ENCODE peak calls at places on chromosome 11, in six cellular contexts. Y, M, V, I, Z and E are unnamed samples. For H3K4me1, the result is how much of the 10 kb centered on the place peaks cover.

GRCh38 chr11:116641561-116642045 is 131.2 kb downstream of the BUD13 start:
- DNase-seq in Y (peak), M (no peak), V (peak), I (no peak), Z (peak), E (no peak)

GRCh38 chr11:134667175-134667500 is 255.1 kb upstream of the B3GAT1 start:
- DNase-seq in Y (no peak), M (no peak), V (no peak), I (no peak), Z (no peak), E (no peak)

GRCh38 chr11:68546555-68546954 is 86.0 kb downstream of the PPP6R3 start:
- DNase-seq in Y (no peak), M (no peak), V (peak), I (no peak), Z (no peak), E (no peak)

GRCh38 chr11:112694813-112695212 is 266.4 kb upstream of the NCAM1 start:
- DNase-seq in Y (no peak), M (no peak), V (peak), I (no peak), Z (no peak), E (no peak)

GRCh38 chr11:29782447-29782846 is 234.4 kb downstream of the KCNA4 start:
- DNase-seq in Y (no peak), M (no peak), V (no peak), I (no peak), Z (no peak), E (peak)

GRCh38 chr11:57288771-57289579 is 35.8 kb downstream of the TNKS1BP1 start:
- DNase-seq in Y (no peak), M (no peak), V (no peak), I (no peak), Z (no peak), E (no peak)

GRCh38 chr11:120134106-120134930 is 3.6 kb downstream of the TRIM29 start:
- DNase-seq in Y (peak), M (peak), V (no peak), I (no peak), Z (peak), E (no peak)

GRCh38 chr11:22859756-22860155 is 518 bp downstream of the CCDC179 start:
- DNase-seq in Y (no peak), M (no peak), V (no peak), I (no peak), Z (no peak), E (no peak)

GRCh38 chr11:48049036-48049435 is 68.7 kb downstream of the PTPRJ start:
- DNase-seq in Y (no peak), M (peak), V (no peak), I (no peak), Z (no peak), E (no peak)

GRCh38 chr11:66371627-66372415 is at the start of gene SLC29A2:
- DNase-seq in Y (peak), M (peak), V (peak), I (no peak), Z (no peak), E (no peak)

GRCh38 chr11:121591405-121592033 is 138.8 kb upstream of the SORL1-AS1 start:
- DNase-seq in Y (peak), M (no peak), V (peak), I (peak), Z (peak), E (peak)

GRCh38 chr11:13663631-13664071 is 4.8 kb upstream of the FAR1 start:
- DNase-seq in Y (no peak), M (no peak), V (no peak), I (no peak), Z (no peak), E (no peak)

GRCh38 chr11:123187221-123187620 is 7.8 kb downstream of the CLMP start:
- DNase-seq in Y (no peak), M (no peak), V (no peak), I (no peak), Z (no peak), E (no peak)

GRCh38 chr11:88353386-88353785 is 15.8 kb upstream of the CTSC start:
- DNase-seq in Y (no peak), M (no peak), V (no peak), I (no peak), Z (no peak), E (no peak)

GRCh38 chr11:126815111-126815510 is 185.5 kb downstream of the KIRREL3 start:
- DNase-seq in Y (no peak), M (no peak), V (no peak), I (no peak), Z (no peak), E (no peak)

GRCh38 chr11:83680351-83680750 is 394.2 kb upstream of the CCDC90B start:
- DNase-seq in Y (no peak), M (no peak), V (no peak), I (no peak), Z (no peak), E (no peak)

GRCh38 chr11:122686106-122686505 is 30.6 kb downstream of the UBASH3B start:
- DNase-seq in Y (no peak), M (no peak), V (no peak), I (no peak), Z (no peak), E (no peak)

GRCh38 chr11:70742553-70743291 is 344.4 kb downstream of the CTTN start:
- DNase-seq in Y (peak), M (no peak), V (no peak), I (no peak), Z (no peak), E (no peak)

GRCh38 chr11:680476-680875 is 14.5 kb downstream of the DEAF1 start:
- DNase-seq in Y (no peak), M (peak), V (no peak), I (no peak), Z (no peak), E (no peak)

GRCh38 chr11:127000291-127000968 is at the start of gene KIRREL3:
- DNase-seq in Y (no peak), M (no peak), V (peak), I (no peak), Z (no peak), E (no peak)

GRCh38 chr11:32916994-32917393 is 24.4 kb downstream of the QSER1 start:
- DNase-seq in Y (no peak), M (no peak), V (no peak), I (no peak), Z (no peak), E (no peak)

GRCh38 chr11:3160252-3161031 is 4.7 kb downstream of the OSBPL5 start:
- DNase-seq in Y (peak), M (peak), V (no peak), I (peak), Z (peak), E (peak)

GRCh38 chr11:46106530-46107407 is 14.5 kb downstream of the PHF21A start:
- DNase-seq in Y (no peak), M (no peak), V (no peak), I (no peak), Z (no peak), E (no peak)

GRCh38 chr11:21289686-21290085 is 620.3 kb downstream of the NELL1 start:
- DNase-seq in Y (no peak), M (no peak), V (no peak), I (no peak), Z (no peak), E (no peak)

GRCh38 chr11:67572747-67573419 is 10.7 kb upstream of the GSTP1 start:
- DNase-seq in Y (peak), M (peak), V (peak), I (peak), Z (no peak), E (no peak)

GRCh38 chr11:79950741-79951140 is 509.9 kb upstream of the TENM4 start:
- DNase-seq in Y (no peak), M (no peak), V (no peak), I (no peak), Z (no peak), E (no peak)

GRCh38 chr11:16791494-16791961 is 53.1 kb downstream of the C11orf58 start:
- DNase-seq in Y (no peak), M (peak), V (peak), I (peak), Z (no peak), E (no peak)

GRCh38 chr11:14566331-14567063 is 46.3 kb upstream of the PSMA1 start:
- DNase-seq in Y (no peak), M (no peak), V (no peak), I (no peak), Z (no peak), E (no peak)

GRCh38 chr11:77525455-77526091 is 51.7 kb upstream of the PAK1 start:
- DNase-seq in Y (no peak), M (no peak), V (no peak), I (no peak), Z (no peak), E (no peak)

GRCh38 chr11:86620796-86621575 is 51.4 kb downstream of the ME3 start:
- DNase-seq in Y (no peak), M (no peak), V (no peak), I (peak), Z (no peak), E (no peak)

GRCh38 chr11:43583548-43583947 is 97.0 kb upstream of the HSD17B12 start:
- DNase-seq in Y (no peak), M (no peak), V (no peak), I (no peak), Z (no peak), E (no peak)

GRCh38 chr11:13495929-13496328 is at the start of gene PTH:
- DNase-seq in Y (no peak), M (no peak), V (no peak), I (no peak), Z (no peak), E (no peak)

GRCh38 chr11:17298302-17298701 is 21.8 kb downstream of the NUCB2 start:
- DNase-seq in Y (no peak), M (no peak), V (no peak), I (no peak), Z (no peak), E (no peak)

GRCh38 chr11:79471071-79471470 is 30.2 kb upstream of the TENM4 start:
- DNase-seq in Y (no peak), M (no peak), V (no peak), I (no peak), Z (no peak), E (no peak)

GRCh38 chr11:66363805-66364535 is 7.6 kb downstream of the SLC29A2 start:
- DNase-seq in Y (peak), M (peak), V (peak), I (no peak), Z (no peak), E (no peak)

GRCh38 chr11:18393581-18394299 is 623 bp upstream of the LDHA start:
- DNase-seq in Y (no peak), M (peak), V (no peak), I (peak), Z (peak), E (no peak)

GRCh38 chr11:46377266-46377665 is 4.2 kb upstream of the MDK start:
- DNase-seq in Y (no peak), M (no peak), V (no peak), I (no peak), Z (no peak), E (no peak)

GRCh38 chr11:7524831-7525230 is 11.0 kb downstream of the PPFIBP2 start:
- DNase-seq in Y (no peak), M (no peak), V (no peak), I (no peak), Z (no peak), E (no peak)

GRCh38 chr11:111499483-111499882 is 12.7 kb downstream of the BTG4 start:
- DNase-seq in Y (no peak), M (no peak), V (no peak), I (no peak), Z (no peak), E (no peak)

DNA sequence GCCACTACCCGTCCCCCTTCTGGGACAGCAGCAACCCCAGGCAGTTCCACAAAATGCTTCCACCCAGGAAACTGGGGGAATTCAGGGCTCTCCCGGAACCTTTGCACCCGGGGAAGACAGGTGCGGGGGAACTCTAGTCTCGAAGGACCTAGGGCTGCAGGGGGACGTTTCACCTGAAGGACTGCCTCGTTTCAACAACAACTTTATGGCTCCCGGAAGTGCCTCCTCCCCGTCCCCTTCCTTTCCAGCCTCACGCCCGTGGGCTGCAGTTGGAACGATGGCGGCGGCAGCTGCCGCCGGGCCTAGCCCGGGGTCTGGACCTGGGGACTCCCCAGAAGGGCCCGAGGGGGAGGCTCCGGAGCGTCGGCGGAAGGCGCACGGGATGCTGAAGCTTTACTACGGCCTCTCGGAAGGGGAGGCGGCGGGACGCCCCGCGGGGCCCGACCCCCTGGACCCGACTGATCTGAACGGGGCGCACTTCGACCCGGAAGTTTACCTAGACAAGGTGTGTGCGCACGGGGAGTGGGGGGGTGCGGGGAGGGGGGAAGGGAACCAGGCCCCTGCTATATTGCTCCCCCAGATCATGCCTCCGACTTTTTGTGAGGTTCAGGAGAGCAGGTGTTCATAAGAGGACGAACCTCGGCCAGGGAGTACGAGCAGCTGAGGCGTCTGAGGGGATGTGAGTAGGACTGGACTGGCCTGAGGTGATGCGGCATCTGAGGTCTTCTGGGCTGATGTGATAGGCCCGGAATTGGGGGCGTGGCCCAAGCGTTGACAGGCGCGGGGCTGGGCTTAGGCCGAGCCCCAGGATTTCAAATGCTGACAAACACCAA is at the start of gene VPS51:
- DNase-seq in Y (peak), M (peak), V (peak), I (peak), Z (peak), E (peak)
- TF ChIP-seq POLR2A in Y (no peak), M (peak), V (peak), I (no peak), Z (peak), E (peak)

GRCh38 chr11:118569670-118570069 is 2.5 kb upstream of the ARCN1 start:
- DNase-seq in Y (no peak), M (no peak), V (no peak), I (no peak), Z (no peak), E (no peak)

GRCh38 chr11:118560806-118561205 is 4.9 kb downstream of the IFT46 start:
- DNase-seq in Y (no peak), M (no peak), V (no peak), I (no peak), Z (no peak), E (no peak)

GRCh38 chr11:118570787-118571186 is 1.4 kb upstream of the ARCN1 start:
- DNase-seq in Y (no peak), M (no peak), V (no peak), I (no peak), Z (no peak), E (no peak)

DNA sequence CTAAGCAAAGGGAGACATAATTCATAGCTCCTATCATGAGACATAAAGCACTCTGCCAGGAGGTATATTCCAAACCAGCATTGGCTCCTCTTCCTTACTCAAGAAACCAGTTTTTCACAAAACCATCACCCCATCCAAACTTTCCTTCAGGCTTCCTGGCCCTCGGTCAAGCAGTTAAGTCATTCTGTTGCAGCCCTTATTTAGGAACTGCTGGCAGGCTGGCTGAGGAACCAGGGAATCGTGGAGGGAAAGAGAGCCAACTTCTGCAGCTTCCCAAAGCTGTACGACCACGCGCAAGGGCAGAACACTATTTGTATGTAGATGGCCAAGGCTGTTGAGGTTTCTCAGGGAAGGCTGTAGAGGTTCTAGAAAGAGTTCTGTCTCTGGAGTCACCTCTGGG is 669 bp downstream of the IFT46 start:
- DNase-seq in Y (no peak), M (no peak), V (no peak), I (no peak), Z (no peak), E (peak)
- H3K4me3 ChIP-seq in Y (peak), M (peak), V (peak), I (peak), Z (peak), E (peak)

GRCh38 chr11:69624293-69624692 is 16.7 kb upstream of the CCND1 start:
- DNase-seq in Y (no peak), M (no peak), V (no peak), I (no peak), Z (no peak), E (no peak)
- H3K4me1 ChIP-seq in Y (under half), M (under half), V (under half), I (under half), Z (under half), E (under half)

GRCh38 chr11:64231536-64231935 is 1.2 kb downstream of the DNAJC4 start:
- DNase-seq in Y (no peak), M (no peak), V (no peak), I (no peak), Z (peak), E (peak)

GRCh38 chr11:64234840-64235379 is 526 bp downstream of the VEGFB start:
- DNase-seq in Y (peak), M (peak), V (no peak), I (no peak), Z (peak), E (no peak)

GRCh38 chr11:64232182-64233018 is 2.0 kb upstream of the VEGFB start:
- DNase-seq in Y (no peak), M (peak), V (no peak), I (no peak), Z (peak), E (no peak)

GRCh38 chr11:64235427-64236161 is 1.2 kb downstream of the VEGFB start:
- DNase-seq in Y (no peak), M (peak), V (no peak), I (no peak), Z (peak), E (no peak)

DNA sequence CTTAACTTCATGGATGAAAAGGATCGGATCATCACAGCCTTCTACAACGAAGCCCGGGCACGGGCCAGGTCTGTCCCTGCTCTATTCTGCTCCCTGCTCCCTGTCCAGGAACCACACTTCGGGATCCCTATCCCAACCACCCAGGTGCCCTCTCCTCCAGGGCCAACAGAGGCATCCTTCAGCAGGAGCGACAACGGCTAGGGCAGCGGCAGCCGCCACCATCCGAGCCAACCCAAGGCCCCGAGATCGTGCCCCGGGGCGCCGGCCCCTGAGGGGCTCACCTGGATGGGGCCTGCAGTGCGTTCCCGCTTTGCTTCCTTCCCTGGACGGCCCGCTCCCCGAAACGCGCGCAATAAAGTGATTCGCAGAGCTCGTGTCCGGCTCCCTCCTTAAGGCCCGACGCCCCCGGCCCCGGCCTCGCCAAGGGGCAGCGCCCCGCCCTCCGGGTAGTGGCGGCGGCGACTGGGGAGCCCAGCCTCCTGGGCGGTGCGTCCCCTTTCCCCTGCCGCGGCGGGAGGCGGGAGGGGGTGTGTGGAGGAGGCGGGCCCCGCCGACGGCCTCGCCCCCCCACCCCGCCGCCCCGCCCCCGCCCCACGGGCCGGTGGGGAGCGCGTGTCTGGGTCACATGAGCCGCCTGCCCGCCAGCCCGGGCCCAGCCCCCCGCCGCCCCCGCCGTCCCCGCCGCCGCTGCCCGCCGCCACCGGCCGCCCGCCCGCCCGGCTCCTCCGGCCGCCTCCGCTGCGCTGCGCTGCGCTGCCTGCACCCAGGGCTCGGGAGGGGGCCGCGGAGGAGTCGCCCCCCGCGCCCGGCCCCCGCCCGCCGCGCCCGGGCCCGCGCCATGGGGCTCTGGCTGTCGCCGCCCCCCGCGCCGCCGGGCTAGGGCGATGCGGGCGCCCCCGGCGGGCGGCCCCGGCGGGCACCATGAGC is at the start of gene VEGFB:
- DNase-seq in Y (peak), M (peak), V (peak), I (peak), Z (peak), E (peak)
- TF ChIP-seq POLR2A in Y (no peak), M (no peak), V (no peak), I (no peak), Z (peak), E (peak)

GRCh38 chr11:1852271-1852877 is 510 bp upstream of the LSP1 start:
- DNase-seq in Y (no peak), M (peak), V (no peak), I (no peak), Z (no peak), E (no peak)

GRCh38 chr11:1853376-1854131 is 670 bp downstream of the LSP1 start:
- DNase-seq in Y (no peak), M (peak), V (no peak), I (no peak), Z (no peak), E (no peak)

GRCh38 chr11:1851437-1852180 is 1.3 kb upstream of the LSP1 start:
- DNase-seq in Y (no peak), M (peak), V (no peak), I (no peak), Z (no peak), E (no peak)

GRCh38 chr11:1854132-1854948 is 1.5 kb downstream of the LSP1 start:
- DNase-seq in Y (no peak), M (peak), V (no peak), I (no peak), Z (no peak), E (no peak)

GRCh38 chr11:1852885-1853284 is at the start of gene LSP1:
- DNase-seq in Y (peak), M (peak), V (no peak), I (no peak), Z (no peak), E (no peak)
- H3K4me3 ChIP-seq in Y (peak), M (peak), V (no peak), I (peak), Z (no peak), E (no peak)